ENCODE peak calls at places on chromosome 5, in four cellular contexts. E is heart right ventricle, J is uterus, M is BE2C. P is an unnamed sample.

GRCh38 chr5:77015938-77016569 is 14.2 kb upstream of the AGGF1 start:
- DNase-seq in E (peak; percentile 7), J (no peak), M (no peak), P (peak; percentile 76)

GRCh38 chr5:141547921-141548320 is 59.0 kb downstream of the PCDHGC5 start:
- DNase-seq in E (no peak), J (no peak), M (no peak), P (no peak)

GRCh38 chr5:150075806-150076205 is 10.5 kb downstream of the CSF1R start:
- DNase-seq in E (no peak), J (peak; percentile 2), M (no peak), P (peak; percentile 21)

GRCh38 chr5:176201811-176202210 is 36.4 kb upstream of the SIMC1 start:
- DNase-seq in E (no peak), J (no peak), M (no peak), P (no peak)

GRCh38 chr5:31993182-31993961 is 180.7 kb downstream of the GOLPH3 start:
- DNase-seq in E (no peak), J (no peak), M (no peak), P (no peak)

GRCh38 chr5:54909126-54909525 is 76.3 kb downstream of the ESM1 start:
- DNase-seq in E (no peak), J (no peak), M (no peak), P (peak; percentile 39)

GRCh38 chr5:88688242-88688959 is 194.6 kb downstream of the MEF2C start:
- DNase-seq in E (no peak), J (no peak), M (no peak), P (no peak)

GRCh38 chr5:166671818-166672217 is 1619.6 kb upstream of the WWC1 start:
- DNase-seq in E (no peak), J (no peak), M (no peak), P (no peak)

GRCh38 chr5:178394074-178394473 is 161.5 kb upstream of the PHYKPL start:
- DNase-seq in E (no peak), J (no peak), M (no peak), P (no peak)

DNA sequence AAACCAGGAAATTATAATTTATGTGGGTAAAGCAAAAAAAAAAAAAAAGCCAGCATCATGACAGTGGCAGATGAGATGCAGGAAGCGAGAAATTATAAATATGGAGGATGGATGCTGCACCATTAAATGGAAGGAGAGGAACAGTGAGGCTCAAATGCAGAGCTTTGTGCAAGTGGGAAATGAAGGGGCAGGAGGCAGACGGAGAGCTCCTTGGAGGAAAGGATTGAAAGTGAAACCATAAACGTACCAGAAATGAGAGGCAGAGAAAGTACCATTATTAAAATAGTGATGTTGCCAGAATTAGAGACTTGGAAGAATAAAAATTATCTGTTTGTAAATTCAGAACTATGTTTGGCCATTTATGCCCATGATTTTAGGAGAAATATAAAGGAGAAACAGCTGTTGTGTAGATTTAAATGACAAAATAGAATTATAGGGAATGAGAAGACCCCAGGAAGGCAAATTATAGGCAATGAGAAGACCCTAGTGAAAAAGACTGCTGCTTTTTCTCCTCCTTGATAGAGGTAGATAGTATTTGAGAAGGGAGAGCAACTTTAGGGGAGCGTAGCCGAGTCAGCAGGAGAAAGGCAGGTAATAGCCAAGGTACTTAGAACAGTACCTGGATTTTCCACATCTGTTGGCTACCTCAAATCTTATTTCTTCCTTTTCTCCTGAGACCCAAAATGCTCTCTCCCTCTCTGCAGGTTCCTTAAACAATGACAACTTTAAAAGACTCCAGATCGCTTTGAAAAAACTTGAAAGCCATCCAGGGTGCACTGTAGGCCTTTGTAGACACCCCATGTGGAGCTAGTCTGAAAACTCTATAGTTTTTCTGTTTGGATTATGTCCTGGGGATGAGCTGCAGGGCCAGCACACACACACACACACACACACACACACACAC is 341.1 kb upstream of the CD180 start:
- DNase-seq in E (no peak), J (peak; percentile 29), M (no peak), P (peak; percentile 44)
- H3K4me3 ChIP-seq in E (peak overlapping the region; percentile 26), J (peak overlapping the region; percentile 21), M (no peak overlapping the region), P (peak overlapping the region; percentile 50)

GRCh38 chr5:21817668-21818419 is 1035.3 kb downstream of the CDH12 start:
- DNase-seq in E (no peak), J (no peak), M (no peak), P (no peak)
- TF ChIP-seq CTCF in E (no peak), J (no peak), M (no peak), P (no peak)

GRCh38 chr5:92998456-92998855 is 582.6 kb downstream of the NR2F1-AS1 start:
- DNase-seq in E (no peak), J (no peak), M (no peak), P (no peak)

GRCh38 chr5:92991681-92992472 is 589.1 kb downstream of the NR2F1-AS1 start:
- DNase-seq in E (no peak), J (no peak), M (peak; percentile 81), P (no peak)

DNA sequence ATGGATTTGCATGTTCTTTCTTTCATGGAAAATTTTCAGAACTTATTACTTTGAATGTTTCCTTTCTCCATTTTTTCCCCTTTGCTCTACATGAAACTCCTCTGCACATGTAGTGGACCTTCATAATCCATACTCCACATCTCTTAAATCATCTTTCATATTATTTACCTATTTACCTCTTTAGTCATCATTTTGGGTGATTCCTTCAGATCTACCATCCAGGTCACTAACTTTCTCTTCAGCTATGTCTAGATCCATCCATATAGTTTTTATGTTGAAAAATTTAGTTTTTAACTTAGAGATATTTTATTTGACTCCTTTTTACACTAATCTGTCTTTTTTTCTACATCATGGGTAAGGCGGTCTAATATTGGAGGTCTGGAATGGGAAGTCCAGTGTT is 586.6 kb downstream of the NR2F1-AS1 start:
- DNase-seq in E (no peak), J (no peak), M (no peak), P (no peak)
- H3K4me3 ChIP-seq in E (no peak overlapping the region), J (no peak overlapping the region), M (no peak overlapping the region), P (no peak overlapping the region)

GRCh38 chr5:132868754-132869153 is 2.3 kb downstream of the UQCRQ start:
- DNase-seq in E (no peak), J (no peak), M (no peak), P (no peak)

GRCh38 chr5:132870801-132871200 is 2.7 kb upstream of the LEAP2 start:
- DNase-seq in E (no peak), J (no peak), M (no peak), P (no peak)

GRCh38 chr5:132865668-132866341 is 464 bp downstream of the GDF9 start:
- DNase-seq in E (no peak), J (no peak), M (no peak), P (no peak)

GRCh38 chr5:132867046-132867451 is 607 bp downstream of the UQCRQ start:
- DNase-seq in E (no peak), J (no peak), M (no peak), P (no peak)

DNA sequence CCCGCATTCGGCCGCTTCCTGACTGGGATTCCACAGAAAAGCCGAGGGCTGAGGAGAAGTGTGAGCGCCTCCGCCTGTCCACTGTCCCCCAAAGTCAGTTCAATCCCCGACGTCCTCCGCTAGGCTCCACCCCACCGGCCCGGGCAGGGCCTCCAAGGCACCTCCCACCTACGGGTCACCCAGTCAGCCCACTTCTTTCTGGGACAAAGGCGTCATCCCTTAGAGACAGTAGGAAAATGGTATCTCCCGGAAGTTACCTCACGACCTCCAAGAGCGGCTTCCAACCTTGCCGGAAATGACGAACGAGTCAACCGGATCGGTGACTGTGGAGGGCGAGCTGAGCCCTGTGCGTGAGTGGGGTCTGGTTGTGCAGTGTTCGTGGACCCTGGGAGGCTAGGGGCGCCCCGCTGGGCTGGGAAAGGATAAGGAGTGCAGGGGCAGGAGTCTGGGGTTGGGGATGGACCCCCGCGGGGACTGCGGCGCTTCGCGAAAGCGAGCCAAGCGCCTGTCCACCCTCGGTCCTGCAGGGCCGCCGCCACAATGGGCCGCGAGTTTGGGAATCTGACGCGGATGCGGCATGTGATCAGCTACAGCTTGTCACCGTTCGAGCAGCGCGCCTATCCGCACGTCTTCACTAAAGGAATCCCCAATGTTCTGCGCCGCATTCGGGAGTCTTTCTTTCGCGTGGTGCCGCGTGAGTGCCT is at the start of the genes GDF9 and UQCRQ:
- DNase-seq in E (peak; percentile 99), J (peak; percentile 98), M (peak; percentile 96), P (peak; percentile 99)
- TF ChIP-seq CTCF in E (no peak), J (no peak), M (peak; percentile 31), P (peak; percentile 39)